ENCODE peak calls at places on chromosomes 6 and 20, in seven cellular contexts. I is uterus, F is prostate gland, Q is HCT116, J is transverse colon, K is A549, E is sigmoid colon. C is an unnamed sample. For H3K4me1, the result is how much of the 10 kb centered on the place peaks cover.

GRCh38 chr6:128282956-128283355 is 237.4 kb downstream of the PTPRK start:
- DNase-seq in Q (no peak), K (no peak), J (no peak), F (no peak), I (no peak), E (no peak), C (no peak)

GRCh38 chr20:50138479-50139393 is 14.8 kb downstream of the PEDS1 start:
- DNase-seq in J (no peak), E (no peak), I (no peak), Q (no peak), F (no peak), K (no peak), C (peak)

GRCh38 chr20:45583502-45583901 is 4.4 kb upstream of the WFDC8 start:
- DNase-seq in E (no peak), J (no peak), I (no peak), Q (no peak), F (no peak), K (no peak), C (no peak)

GRCh38 chr6:15775741-15776140 is 112.9 kb upstream of the DTNBP1 start:
- DNase-seq in I (no peak), F (no peak), E (no peak), K (no peak), J (no peak), Q (no peak), C (no peak)

GRCh38 chr20:39777610-39778009 is 815.5 kb downstream of the DHX35 start:
- DNase-seq in Q (no peak), F (no peak), K (no peak), J (no peak), E (no peak), I (no peak), C (no peak)

GRCh38 chr6:49913656-49914055 is 47.3 kb upstream of the CRISP1 start:
- DNase-seq in I (no peak), K (no peak), F (no peak), J (no peak), E (no peak), Q (no peak), C (no peak)

GRCh38 chr6:141077355-141078333 is 1055.1 kb upstream of the GJE1 start:
- DNase-seq in E (no peak), K (peak), F (no peak), Q (peak), J (no peak), I (no peak), C (no peak)

GRCh38 chr6:134979142-134979541 is 29.2 kb upstream of the ALDH8A1 start:
- DNase-seq in I (no peak), Q (no peak), J (no peak), E (no peak), K (no peak), F (no peak), C (no peak)

GRCh38 chr6:39217177-39217864 is 12.0 kb downstream of the KCNK5 start:
- DNase-seq in J (peak), F (no peak), I (no peak), K (peak), Q (no peak), E (no peak), C (peak)

GRCh38 chr6:47137073-47137472 is 94.9 kb upstream of the ADGRF1 start:
- DNase-seq in E (no peak), K (no peak), F (no peak), J (no peak), Q (no peak), I (no peak), C (no peak)

GRCh38 chr6:130389142-130389541 is 23.3 kb downstream of the TMEM200A start:
- DNase-seq in F (no peak), Q (no peak), E (no peak), K (no peak), I (no peak), J (no peak), C (no peak)

GRCh38 chr6:1611572-1612385 is 2.1 kb downstream of the FOXC1 start:
- DNase-seq in K (no peak), E (no peak), J (no peak), Q (no peak), F (no peak), I (no peak), C (no peak)

GRCh38 chr6:43811101-43812099 is 41.4 kb downstream of the VEGFA start:
- DNase-seq in F (no peak), K (no peak), J (peak), E (no peak), Q (no peak), I (no peak), C (peak)

GRCh38 chr6:142002825-142003405 is 129.8 kb upstream of the GJE1 start:
- DNase-seq in K (no peak), J (no peak), I (no peak), E (no peak), Q (no peak), F (no peak), C (no peak)

GRCh38 chr6:26194774-26195375 is 107.6 kb downstream of the HFE start:
- DNase-seq in I (no peak), J (no peak), Q (no peak), K (no peak), E (no peak), F (no peak), C (no peak)
- TF ChIP-seq POLR2A in I (no peak), J (no peak), Q (no peak), K (no peak), E (no peak), F (no peak), C (peak)

DNA sequence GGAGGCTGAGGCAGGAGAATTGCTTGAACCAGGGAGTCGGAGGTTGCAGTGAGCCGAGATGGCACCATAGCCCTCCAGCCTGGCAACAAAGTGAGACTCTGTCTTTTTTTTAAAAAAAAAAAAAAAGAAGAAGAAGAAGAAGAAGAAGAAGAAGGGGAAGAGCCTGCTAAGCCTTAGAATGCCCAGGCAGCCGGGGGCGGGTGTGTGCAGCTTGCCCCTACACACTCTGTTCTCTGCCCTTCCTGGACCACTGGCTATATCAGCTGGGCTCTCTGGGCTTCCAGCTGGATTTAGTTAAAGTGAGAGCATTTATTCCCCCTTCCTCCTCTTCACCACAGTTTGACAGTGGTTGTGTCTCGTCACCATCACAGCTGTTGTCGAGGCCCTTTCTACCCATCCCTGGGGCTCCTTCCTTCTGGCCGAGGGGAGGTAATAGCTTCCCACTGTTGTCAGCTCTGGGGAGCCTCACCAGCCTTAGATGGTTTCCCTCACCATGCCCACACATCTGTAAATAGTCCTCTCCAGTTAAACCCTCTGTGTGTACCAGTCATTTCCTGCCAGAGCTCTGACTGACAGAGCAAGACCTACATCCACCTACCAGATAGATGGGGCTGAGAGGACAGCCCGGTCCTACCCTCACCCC is 77.6 kb downstream of the TRERF1 start:
- DNase-seq in F (no peak), K (no peak), J (no peak), Q (no peak), I (no peak), E (peak), C (no peak)
- H3K4me1 ChIP-seq in F (under half), K (under half), J (under half), Q (under half), I (under half), E (under half), C (under half)

GRCh38 chr6:138403801-138404665 is at the start of gene HEBP2:
- DNase-seq in E (peak), I (peak), K (peak), F (peak), J (peak), Q (peak), C (peak)
- TF ChIP-seq CTCF in E (no peak), I (peak), K (peak), F (peak), J (peak), Q (peak), C (peak)

DNA sequence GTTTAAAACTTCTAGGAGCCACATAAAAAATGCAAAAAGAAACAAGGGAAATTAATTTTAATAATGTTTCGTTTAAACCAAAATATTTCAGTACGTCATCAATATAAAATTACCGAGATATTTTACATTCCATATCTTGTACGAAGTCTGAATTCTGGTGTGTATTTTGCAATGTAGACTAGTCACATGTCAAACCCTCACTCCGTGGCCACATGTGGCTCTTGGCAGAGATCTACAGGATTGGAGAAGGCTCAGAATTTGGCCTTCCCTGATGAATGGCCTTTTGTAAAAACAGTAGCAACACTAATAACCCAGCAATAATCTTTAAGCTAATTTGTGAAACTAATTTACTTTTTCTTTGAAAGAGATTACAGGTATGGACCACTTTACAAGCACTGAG is 217.0 kb downstream of the PRL start:
- DNase-seq in J (no peak), K (no peak), I (no peak), F (no peak), Q (no peak), E (no peak), C (no peak)
- TF ChIP-seq POLR2A in J (no peak), K (no peak), I (no peak), F (no peak), Q (no peak), E (no peak), C (no peak)

GRCh38 chr6:31462964-31463940 is 34.7 kb upstream of the MICB start:
- DNase-seq in I (peak), K (peak), Q (peak), E (peak), J (peak), F (peak), C (peak)
- H3K4me1 ChIP-seq in I (under half), K (under half), Q (under half), E (under half), J (under half), F (under half), C (under half)

GRCh38 chr6:42448391-42448790 is 3.3 kb downstream of the TRERF1 start:
- DNase-seq in Q (no peak), E (no peak), I (no peak), J (no peak), F (no peak), K (no peak), C (no peak)
- TF ChIP-seq CTCF in Q (no peak), E (no peak), I (no peak), J (no peak), F (no peak), K (no peak), C (no peak)

GRCh38 chr6:30493643-30494250 is 4.4 kb downstream of the HLA-E start:
- DNase-seq in K (no peak), J (no peak), E (no peak), I (no peak), Q (no peak), F (no peak), C (no peak)
- TF ChIP-seq POLR2A in K (no peak), J (no peak), E (no peak), I (no peak), Q (no peak), F (no peak), C (no peak)

GRCh38 chr6:112228480-112229332 is 25.7 kb downstream of the LAMA4 start:
- DNase-seq in K (no peak), I (no peak), F (no peak), E (no peak), J (no peak), Q (no peak), C (no peak)

GRCh38 chr6:112227992-112228391 is 26.4 kb downstream of the LAMA4 start:
- DNase-seq in Q (no peak), K (no peak), J (no peak), E (no peak), F (no peak), I (no peak), C (peak)

GRCh38 chr6:112225691-112226090 is 28.7 kb downstream of the LAMA4 start:
- DNase-seq in E (no peak), F (no peak), J (no peak), K (no peak), I (no peak), Q (no peak), C (no peak)

GRCh38 chr6:112224088-112224487 is 30.3 kb downstream of the LAMA4 start:
- DNase-seq in K (no peak), J (no peak), E (no peak), F (no peak), Q (no peak), I (no peak), C (no peak)

GRCh38 chr6:112227411-112227810 is 27.0 kb downstream of the LAMA4 start:
- DNase-seq in J (no peak), F (no peak), Q (no peak), E (no peak), K (no peak), I (no peak), C (no peak)
- H3K4me1 ChIP-seq in J (under half), F (under half), Q (under half), E (under half), K (under half), I (under half), C (under half)

GRCh38 chr6:117050301-117050700 is 173.3 kb downstream of the RFX6 start:
- DNase-seq in Q (no peak), K (no peak), I (no peak), J (no peak), E (no peak), F (no peak), C (peak)
- TF ChIP-seq CTCF in Q (no peak), K (no peak), I (no peak), J (no peak), E (no peak), F (no peak), C (no peak)